ENCODE peak calls at places on chromosome 11, in eight cellular contexts. O is GM23338, H is HCT116, B is A549, J is K562, W is HL-60, X is SK-N-SH, A is Panc1. N is an unnamed sample.

GRCh38 chr11:134047586-134047999 is 21.3 kb upstream of the JAM3 start:
- DNase-seq in B (no peak), A (no peak), X (no peak), W (no peak), H (no peak), J (no peak), O (no peak), N (no peak)

GRCh38 chr11:30474151-30474954 is 111.8 kb downstream of the MPPED2 start:
- DNase-seq in O (peak; percentile 30), X (no peak), H (no peak), A (no peak), W (no peak), B (no peak), J (no peak), N (no peak)

GRCh38 chr11:128620306-128621175 is 33.2 kb upstream of the ETS1 start:
- DNase-seq in W (no peak), B (no peak), X (no peak), A (no peak), H (no peak), J (peak; percentile 32), O (no peak), N (no peak)

GRCh38 chr11:6576471-6577373 is 26.7 kb downstream of the RRP8 start:
- DNase-seq in W (peak; percentile 45), A (no peak), B (no peak), H (no peak), X (peak; percentile 56), O (peak; percentile 7), J (no peak), N (no peak)

GRCh38 chr11:19597194-19597593 is 115.4 kb upstream of the NAV2 start:
- DNase-seq in H (no peak), W (no peak), J (no peak), A (no peak), X (peak; percentile 37), O (no peak), B (no peak), N (no peak)

GRCh38 chr11:16891964-16892363 is 122.2 kb downstream of the PLEKHA7 start:
- DNase-seq in X (no peak), B (no peak), W (no peak), A (no peak), J (no peak), H (no peak), O (no peak), N (no peak)

GRCh38 chr11:110091995-110092576 is 1.1 kb upstream of the ZC3H12C start:
- DNase-seq in B (no peak), W (no peak), A (no peak), O (peak; percentile 34), X (no peak), H (peak; percentile 3), J (no peak), N (peak; percentile 7)

GRCh38 chr11:78392854-78393253 is 24.8 kb downstream of the GAB2 start:
- DNase-seq in J (peak; percentile 83), B (no peak), W (no peak), H (no peak), X (no peak), A (no peak), O (no peak), N (no peak)

DNA sequence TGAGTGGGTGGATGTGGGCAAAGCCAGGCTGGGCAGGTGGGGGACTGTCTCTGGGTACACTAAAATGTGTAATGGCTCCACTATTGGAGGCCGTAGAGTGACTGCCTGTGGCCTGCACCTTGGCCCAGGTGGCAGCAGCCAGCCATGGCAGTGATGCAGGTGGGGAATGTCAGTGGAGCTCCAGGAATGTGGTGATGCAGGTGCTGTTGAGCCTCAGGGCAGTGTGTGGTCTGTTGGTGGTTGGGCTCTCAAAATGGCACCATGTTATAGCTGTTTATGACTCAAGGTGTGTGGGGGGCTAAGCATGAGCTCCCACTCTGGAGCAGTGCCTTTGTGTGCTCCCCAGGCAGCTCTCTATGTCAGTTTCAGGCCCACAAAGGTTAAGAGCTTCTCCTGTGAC is 40.2 kb upstream of the CCDC90B start:
- DNase-seq in W (no peak), X (no peak), H (no peak), J (no peak), B (no peak), O (peak; percentile 6), A (no peak), N (no peak)
- TF ChIP-seq REST in W (no peak), X (no peak), H (no peak), J (no peak), B (no peak), O (no peak), A (no peak), N (no peak)

GRCh38 chr11:10579700-10580099 is 11.2 kb upstream of the LYVE1 start:
- DNase-seq in O (no peak), W (no peak), B (no peak), X (no peak), J (no peak), A (no peak), H (no peak), N (no peak)

GRCh38 chr11:10580625-10581024 is 12.2 kb upstream of the LYVE1 start:
- DNase-seq in O (no peak), H (no peak), W (no peak), J (no peak), A (no peak), B (no peak), X (no peak), N (no peak)

GRCh38 chr11:10584071-10584501 is 15.6 kb upstream of the LYVE1 start:
- DNase-seq in X (no peak), A (no peak), B (no peak), W (no peak), H (no peak), O (no peak), J (peak; percentile 51), N (no peak)

GRCh38 chr11:10575999-10576398 is 7.5 kb upstream of the LYVE1 start:
- DNase-seq in J (no peak), X (no peak), B (no peak), W (no peak), A (no peak), O (no peak), H (no peak), N (no peak)

DNA sequence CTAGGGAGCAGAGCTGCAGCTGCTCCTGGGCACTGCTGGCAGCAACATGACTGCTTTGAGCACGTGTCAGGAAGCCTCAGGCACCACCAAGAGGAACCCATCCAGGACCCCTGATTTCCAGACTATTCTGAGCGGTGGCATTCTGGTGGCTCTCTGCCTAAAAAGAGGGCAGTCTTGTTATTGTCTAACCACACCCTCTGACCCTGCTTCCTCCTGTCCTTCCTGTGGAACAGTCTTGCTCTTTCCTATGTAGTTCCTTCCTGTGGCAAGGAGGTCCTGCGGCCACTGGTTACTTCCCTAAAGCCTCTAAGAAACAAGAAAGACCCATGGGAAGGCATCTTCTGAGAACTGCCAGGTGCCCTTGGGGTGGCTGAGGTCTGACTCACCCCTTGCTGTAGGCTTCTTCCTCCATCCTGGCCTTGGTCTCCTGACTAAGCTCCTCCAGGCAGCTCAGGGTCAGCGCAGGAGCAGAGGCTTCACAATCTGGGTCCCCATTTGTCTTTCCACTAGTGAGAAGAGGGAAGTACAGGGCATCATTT is 13.1 kb upstream of the LYVE1 start:
- DNase-seq in W (peak; percentile 93), J (peak; percentile 51), A (no peak), O (no peak), B (no peak), H (no peak), X (no peak), N (no peak)
- TF ChIP-seq REST in W (no peak), J (no peak), A (no peak), O (no peak), B (no peak), H (no peak), X (no peak), N (no peak)

GRCh38 chr11:67504950-67505561 is at the start of gene PITPNM1:
- DNase-seq in J (peak; percentile 85), X (peak; percentile 86), O (peak; percentile 75), B (peak; percentile 62), H (no peak), W (peak; percentile 75), A (no peak), N (peak; percentile 29)

GRCh38 chr11:67502328-67502979 is 2.7 kb downstream of the PITPNM1 start:
- DNase-seq in H (no peak), O (no peak), X (no peak), W (no peak), B (no peak), A (no peak), J (no peak), N (no peak)

GRCh38 chr11:67505605-67506396 is 638 bp upstream of the PITPNM1 start:
- DNase-seq in O (peak; percentile 94), A (peak; percentile 91), J (peak; percentile 88), B (peak; percentile 96), W (peak; percentile 94), H (peak; percentile 93), X (peak; percentile 89), N (peak; percentile 80)

GRCh38 chr11:67503119-67504022 is 1.8 kb downstream of the PITPNM1 start:
- DNase-seq in J (no peak), A (no peak), O (no peak), X (peak; percentile 43), H (no peak), B (no peak), W (no peak), N (no peak)

DNA sequence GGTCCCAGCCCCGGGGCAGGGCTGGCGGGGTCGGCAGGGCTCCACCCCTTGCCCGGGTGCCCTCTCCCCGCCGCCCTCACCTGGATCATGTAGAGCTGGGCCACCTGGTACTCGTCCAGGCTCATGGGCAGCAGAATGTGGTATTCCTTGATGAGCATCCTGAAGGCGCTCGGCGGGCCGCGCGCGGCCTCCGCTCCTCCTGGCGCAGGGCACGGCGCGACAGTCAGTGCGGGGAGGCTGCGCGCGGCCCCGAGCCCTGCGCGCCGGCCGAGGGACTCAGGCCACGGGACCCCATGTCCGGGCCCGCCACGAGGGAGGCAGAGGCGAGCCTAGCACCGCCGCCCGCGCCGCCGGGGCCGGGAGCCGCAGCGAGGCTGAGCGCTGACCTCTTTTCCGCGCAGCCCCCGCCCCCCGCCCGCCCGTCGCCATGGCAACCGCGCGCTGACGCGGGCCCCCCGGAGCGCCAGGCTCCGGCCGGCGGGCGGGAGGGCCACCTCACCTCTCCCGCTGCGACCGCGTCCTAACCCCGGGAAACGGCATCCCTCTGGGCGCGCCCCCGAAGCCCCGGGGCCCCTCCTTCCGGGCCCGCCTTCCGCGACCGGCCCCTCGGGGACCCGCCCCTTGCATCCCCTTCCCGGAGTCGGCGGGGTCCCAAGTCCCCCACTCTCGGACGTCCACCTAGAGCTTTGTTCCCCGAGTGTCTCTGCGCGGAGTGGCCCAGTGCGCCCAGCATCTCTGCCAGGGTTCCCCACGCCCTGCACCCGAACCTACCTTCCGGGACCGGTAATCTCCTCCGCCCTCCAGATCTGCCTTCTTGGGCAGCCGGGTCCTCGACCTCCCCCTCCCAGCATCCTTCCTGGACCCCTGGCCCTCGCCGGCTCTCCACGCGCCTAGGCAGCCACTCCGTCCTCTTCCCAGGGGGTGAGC is 877 bp downstream of the PITPNM1 start:
- DNase-seq in H (no peak), X (peak; percentile 88), A (no peak), W (no peak), O (peak; percentile 42), B (peak; percentile 32), J (peak; percentile 67), N (no peak)
- TF ChIP-seq REST in H (no peak), X (no peak), A (no peak), W (no peak), O (no peak), B (no peak), J (no peak), N (no peak)

GRCh38 chr11:32892355-32893090 is at the start of gene QSER1:
- DNase-seq in O (peak; percentile 75), J (peak; percentile 82), A (peak; percentile 28), W (peak; percentile 63), H (no peak), X (peak; percentile 97), B (peak; percentile 67), N (peak; percentile 35)

GRCh38 chr11:32893947-32894827 is 1.6 kb downstream of the QSER1 start:
- DNase-seq in O (peak; percentile 76), A (peak; percentile 82), W (peak; percentile 56), J (peak; percentile 85), X (peak; percentile 72), H (peak; percentile 88), B (peak; percentile 82), N (peak; percentile 81)

GRCh38 chr11:32890843-32891656 is 1.6 kb upstream of the QSER1 start:
- DNase-seq in A (no peak), X (no peak), H (no peak), W (no peak), B (no peak), J (peak; percentile 12), O (peak; percentile 81), N (no peak)

GRCh38 chr11:32893091-32893946 is 708 bp downstream of the QSER1 start:
- DNase-seq in A (no peak), O (peak; percentile 82), H (no peak), J (peak; percentile 84), X (peak; percentile 87), B (peak; percentile 43), W (peak; percentile 42), N (peak; percentile 58)

DNA sequence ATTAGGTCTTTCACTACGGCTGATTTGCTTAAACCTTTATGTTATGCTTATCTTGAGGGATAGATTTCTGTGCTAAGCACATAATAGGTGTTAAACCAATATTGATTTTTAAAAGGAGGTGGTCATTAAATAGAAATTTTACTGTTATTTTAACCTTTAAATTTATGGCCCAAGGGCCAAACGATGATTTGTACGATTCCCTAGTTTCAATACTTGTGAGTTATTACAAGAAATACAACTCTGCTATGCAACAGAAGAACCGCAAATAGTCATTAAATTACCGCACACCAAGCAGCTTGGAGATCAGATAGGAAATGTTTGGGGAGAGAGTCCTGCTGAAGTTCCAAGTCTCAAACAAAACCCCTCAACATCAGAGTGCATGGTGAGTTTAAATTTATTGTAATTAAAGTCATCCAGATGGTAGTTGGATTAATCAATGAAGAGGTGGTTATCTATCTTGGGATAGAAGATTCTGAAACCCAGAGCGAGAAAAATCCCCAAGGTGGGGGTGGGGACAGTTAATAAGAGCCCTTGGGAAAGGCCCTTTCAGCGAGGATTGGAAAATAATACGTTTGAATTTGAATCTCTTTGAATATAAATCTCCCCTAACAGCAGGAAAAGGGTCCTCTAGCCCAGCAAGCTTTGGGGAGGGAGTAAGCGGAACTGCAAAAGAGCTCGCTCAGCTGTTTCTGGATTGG is 805 bp upstream of the QSER1 start:
- DNase-seq in A (no peak), O (peak; percentile 79), H (no peak), W (no peak), J (peak; percentile 39), B (peak; percentile 9), X (no peak), N (no peak)
- TF ChIP-seq REST in A (no peak), O (no peak), H (no peak), W (no peak), J (no peak), B (no peak), X (no peak), N (no peak)